ENCODE peak calls at places on chromosomes 6 and 20, in nine cellular contexts. One of them, this sample, is unnamed.

GRCh38 chr6:30646450-30647038 is 389 bp upstream of the C6orf136 start:
- DNase-seq in endothelial cell of umbilical vein: peak
- DNase-seq in CD8-positive, alpha-beta T cell: peak
- DNase-seq in psoas muscle: peak
- DNase-seq in RWPE1: no peak
- DNase-seq in GM10248: no peak
- DNase-seq in neural progenitor cell: peak
- DNase-seq in mucosa of descending colon: peak
- DNase-seq in HFF-Myc: no peak
- DNase-seq in this sample: no peak

GRCh38 chr6:164018127-164018526 is 603.6 kb downstream of the QKI start:
- DNase-seq in endothelial cell of umbilical vein: no peak
- DNase-seq in CD8-positive, alpha-beta T cell: no peak
- DNase-seq in psoas muscle: no peak
- DNase-seq in RWPE1: no peak
- DNase-seq in GM10248: no peak
- DNase-seq in neural progenitor cell: no peak
- DNase-seq in mucosa of descending colon: no peak
- DNase-seq in HFF-Myc: no peak
- DNase-seq in this sample: no peak

GRCh38 chr20:8414611-8415274 is 282.7 kb downstream of the PLCB1 start:
- DNase-seq in endothelial cell of umbilical vein: no peak
- DNase-seq in CD8-positive, alpha-beta T cell: no peak
- DNase-seq in psoas muscle: no peak
- DNase-seq in RWPE1: peak
- DNase-seq in GM10248: no peak
- DNase-seq in neural progenitor cell: no peak
- DNase-seq in mucosa of descending colon: no peak
- DNase-seq in HFF-Myc: peak
- DNase-seq in this sample: peak

GRCh38 chr20:10447028-10447427 is 11.9 kb downstream of the SLX4IP start:
- DNase-seq in endothelial cell of umbilical vein: peak
- DNase-seq in CD8-positive, alpha-beta T cell: peak
- DNase-seq in psoas muscle: no peak
- DNase-seq in RWPE1: peak
- DNase-seq in GM10248: peak
- DNase-seq in neural progenitor cell: no peak
- DNase-seq in mucosa of descending colon: no peak
- DNase-seq in HFF-Myc: peak
- DNase-seq in this sample: peak

GRCh38 chr20:18647777-18648176 is 59.9 kb downstream of the DTD1 start:
- DNase-seq in endothelial cell of umbilical vein: no peak
- DNase-seq in CD8-positive, alpha-beta T cell: no peak
- DNase-seq in psoas muscle: no peak
- DNase-seq in RWPE1: no peak
- DNase-seq in GM10248: no peak
- DNase-seq in neural progenitor cell: peak
- DNase-seq in mucosa of descending colon: no peak
- DNase-seq in HFF-Myc: no peak
- DNase-seq in this sample: no peak

GRCh38 chr20:40744494-40745175 is 55.6 kb upstream of the MAFB start:
- DNase-seq in endothelial cell of umbilical vein: no peak
- DNase-seq in CD8-positive, alpha-beta T cell: no peak
- DNase-seq in psoas muscle: no peak
- DNase-seq in RWPE1: no peak
- DNase-seq in GM10248: no peak
- DNase-seq in neural progenitor cell: no peak
- DNase-seq in mucosa of descending colon: no peak
- DNase-seq in HFF-Myc: no peak
- DNase-seq in this sample: no peak

GRCh38 chr20:33261465-33261864 is 21.5 kb upstream of the BPIFB1 start:
- DNase-seq in endothelial cell of umbilical vein: no peak
- DNase-seq in CD8-positive, alpha-beta T cell: no peak
- DNase-seq in psoas muscle: no peak
- DNase-seq in RWPE1: no peak
- DNase-seq in GM10248: no peak
- DNase-seq in neural progenitor cell: no peak
- DNase-seq in mucosa of descending colon: no peak
- DNase-seq in HFF-Myc: no peak
- DNase-seq in this sample: no peak

GRCh38 chr20:38748863-38749153 is 548 bp downstream of the ACTR5 start:
- DNase-seq in endothelial cell of umbilical vein: no peak
- DNase-seq in CD8-positive, alpha-beta T cell: peak
- DNase-seq in psoas muscle: no peak
- DNase-seq in RWPE1: peak
- DNase-seq in GM10248: no peak
- DNase-seq in neural progenitor cell: no peak
- DNase-seq in mucosa of descending colon: no peak
- DNase-seq in HFF-Myc: no peak
- DNase-seq in this sample: no peak

GRCh38 chr20:8646026-8646425 is 422.9 kb upstream of the PLCB4 start:
- DNase-seq in endothelial cell of umbilical vein: peak
- DNase-seq in CD8-positive, alpha-beta T cell: no peak
- DNase-seq in psoas muscle: no peak
- DNase-seq in RWPE1: peak
- DNase-seq in GM10248: no peak
- DNase-seq in neural progenitor cell: no peak
- DNase-seq in mucosa of descending colon: no peak
- DNase-seq in HFF-Myc: peak
- DNase-seq in this sample: peak

GRCh38 chr6:105043979-105044378 is 87.1 kb downstream of the LIN28B start:
- DNase-seq in endothelial cell of umbilical vein: no peak
- DNase-seq in CD8-positive, alpha-beta T cell: no peak
- DNase-seq in psoas muscle: no peak
- DNase-seq in RWPE1: no peak
- DNase-seq in GM10248: no peak
- DNase-seq in neural progenitor cell: no peak
- DNase-seq in mucosa of descending colon: no peak
- DNase-seq in HFF-Myc: no peak
- DNase-seq in this sample: no peak

GRCh38 chr6:154113392-154113791 is 74.4 kb downstream of the OPRM1 start:
- DNase-seq in endothelial cell of umbilical vein: no peak
- DNase-seq in CD8-positive, alpha-beta T cell: no peak
- DNase-seq in psoas muscle: no peak
- DNase-seq in RWPE1: peak
- DNase-seq in GM10248: no peak
- DNase-seq in neural progenitor cell: no peak
- DNase-seq in mucosa of descending colon: no peak
- DNase-seq in HFF-Myc: no peak
- DNase-seq in this sample: no peak

GRCh38 chr6:137403855-137404254 is 90.3 kb downstream of the OLIG3 start:
- DNase-seq in endothelial cell of umbilical vein: no peak
- DNase-seq in CD8-positive, alpha-beta T cell: no peak
- DNase-seq in psoas muscle: no peak
- DNase-seq in RWPE1: no peak
- DNase-seq in GM10248: no peak
- DNase-seq in neural progenitor cell: no peak
- DNase-seq in mucosa of descending colon: no peak
- DNase-seq in HFF-Myc: no peak
- DNase-seq in this sample: no peak

GRCh38 chr20:19673575-19673974 is 84.5 kb upstream of the RIN2 start:
- DNase-seq in endothelial cell of umbilical vein: no peak
- DNase-seq in CD8-positive, alpha-beta T cell: no peak
- DNase-seq in psoas muscle: no peak
- DNase-seq in RWPE1: peak
- DNase-seq in GM10248: no peak
- DNase-seq in neural progenitor cell: no peak
- DNase-seq in mucosa of descending colon: no peak
- DNase-seq in HFF-Myc: no peak
- DNase-seq in this sample: no peak

GRCh38 chr20:37240337-37241055 is 21.1 kb downstream of the GHRH start:
- DNase-seq in endothelial cell of umbilical vein: no peak
- DNase-seq in CD8-positive, alpha-beta T cell: no peak
- DNase-seq in psoas muscle: no peak
- DNase-seq in RWPE1: no peak
- DNase-seq in GM10248: no peak
- DNase-seq in neural progenitor cell: no peak
- DNase-seq in mucosa of descending colon: no peak
- DNase-seq in HFF-Myc: no peak
- DNase-seq in this sample: no peak

GRCh38 chr6:35011096-35012041 is 122.3 kb downstream of the ANKS1A start:
- DNase-seq in endothelial cell of umbilical vein: peak
- DNase-seq in CD8-positive, alpha-beta T cell: no peak
- DNase-seq in psoas muscle: no peak
- DNase-seq in RWPE1: no peak
- DNase-seq in GM10248: peak
- DNase-seq in neural progenitor cell: no peak
- DNase-seq in mucosa of descending colon: no peak
- DNase-seq in HFF-Myc: no peak
- DNase-seq in this sample: no peak

GRCh38 chr6:71489736-71490135 is 201.1 kb downstream of the OGFRL1 start:
- DNase-seq in endothelial cell of umbilical vein: peak
- DNase-seq in CD8-positive, alpha-beta T cell: no peak
- DNase-seq in psoas muscle: no peak
- DNase-seq in RWPE1: peak
- DNase-seq in GM10248: no peak
- DNase-seq in neural progenitor cell: no peak
- DNase-seq in mucosa of descending colon: no peak
- DNase-seq in HFF-Myc: peak
- DNase-seq in this sample: peak

GRCh38 chr6:136289579-136290405 is at the start of gene BCLAF1:
- DNase-seq in endothelial cell of umbilical vein: peak
- DNase-seq in CD8-positive, alpha-beta T cell: peak
- DNase-seq in psoas muscle: peak
- DNase-seq in RWPE1: peak
- DNase-seq in GM10248: peak
- DNase-seq in neural progenitor cell: peak
- DNase-seq in mucosa of descending colon: peak
- DNase-seq in HFF-Myc: peak
- DNase-seq in this sample: peak
- TF ChIP-seq CTCF in endothelial cell of umbilical vein: no peak
- TF ChIP-seq CTCF in CD8-positive, alpha-beta T cell: no peak
- TF ChIP-seq CTCF in psoas muscle: no peak
- TF ChIP-seq CTCF in RWPE1: no peak
- TF ChIP-seq CTCF in GM10248: no peak
- TF ChIP-seq CTCF in neural progenitor cell: no peak
- TF ChIP-seq CTCF in mucosa of descending colon: no peak
- TF ChIP-seq CTCF in HFF-Myc: no peak
- TF ChIP-seq CTCF in this sample: no peak

GRCh38 chr6:2101213-2101612 is 144.2 kb downstream of the GMDS start:
- DNase-seq in endothelial cell of umbilical vein: no peak
- DNase-seq in CD8-positive, alpha-beta T cell: no peak
- DNase-seq in psoas muscle: no peak
- DNase-seq in RWPE1: no peak
- DNase-seq in GM10248: no peak
- DNase-seq in neural progenitor cell: no peak
- DNase-seq in mucosa of descending colon: no peak
- DNase-seq in HFF-Myc: no peak
- DNase-seq in this sample: no peak

GRCh38 chr6:2102966-2103365 is 142.4 kb downstream of the GMDS start:
- DNase-seq in endothelial cell of umbilical vein: peak
- DNase-seq in CD8-positive, alpha-beta T cell: no peak
- DNase-seq in psoas muscle: no peak
- DNase-seq in RWPE1: no peak
- DNase-seq in GM10248: no peak
- DNase-seq in neural progenitor cell: no peak
- DNase-seq in mucosa of descending colon: no peak
- DNase-seq in HFF-Myc: no peak
- DNase-seq in this sample: no peak

GRCh38 chr6:2102316-2102883 is 143.0 kb downstream of the GMDS start:
- DNase-seq in endothelial cell of umbilical vein: peak
- DNase-seq in CD8-positive, alpha-beta T cell: no peak
- DNase-seq in psoas muscle: no peak
- DNase-seq in RWPE1: no peak
- DNase-seq in GM10248: no peak
- DNase-seq in neural progenitor cell: no peak
- DNase-seq in mucosa of descending colon: no peak
- DNase-seq in HFF-Myc: no peak
- DNase-seq in this sample: no peak

GRCh38 chr6:2103644-2104523 is 141.5 kb downstream of the GMDS start:
- DNase-seq in endothelial cell of umbilical vein: peak
- DNase-seq in CD8-positive, alpha-beta T cell: no peak
- DNase-seq in psoas muscle: no peak
- DNase-seq in RWPE1: peak
- DNase-seq in GM10248: peak
- DNase-seq in neural progenitor cell: no peak
- DNase-seq in mucosa of descending colon: no peak
- DNase-seq in HFF-Myc: no peak
- DNase-seq in this sample: no peak

GRCh38 chr6:2104524-2104880 is 140.9 kb downstream of the GMDS start:
- DNase-seq in endothelial cell of umbilical vein: no peak
- DNase-seq in CD8-positive, alpha-beta T cell: no peak
- DNase-seq in psoas muscle: no peak
- DNase-seq in RWPE1: no peak
- DNase-seq in GM10248: no peak
- DNase-seq in neural progenitor cell: no peak
- DNase-seq in mucosa of descending colon: no peak
- DNase-seq in HFF-Myc: no peak
- DNase-seq in this sample: no peak
- TF ChIP-seq CTCF in endothelial cell of umbilical vein: no peak
- TF ChIP-seq CTCF in CD8-positive, alpha-beta T cell: no peak
- TF ChIP-seq CTCF in psoas muscle: no peak
- TF ChIP-seq CTCF in RWPE1: peak
- TF ChIP-seq CTCF in GM10248: no peak
- TF ChIP-seq CTCF in neural progenitor cell: no peak
- TF ChIP-seq CTCF in mucosa of descending colon: peak
- TF ChIP-seq CTCF in HFF-Myc: no peak
- TF ChIP-seq CTCF in this sample: no peak

GRCh38 chr6:50358113-50358512 is 308.4 kb upstream of the DEFB112 start:
- DNase-seq in endothelial cell of umbilical vein: no peak
- DNase-seq in CD8-positive, alpha-beta T cell: no peak
- DNase-seq in psoas muscle: no peak
- DNase-seq in RWPE1: no peak
- DNase-seq in GM10248: no peak
- DNase-seq in neural progenitor cell: no peak
- DNase-seq in mucosa of descending colon: no peak
- DNase-seq in HFF-Myc: no peak
- DNase-seq in this sample: no peak

GRCh38 chr6:50353603-50354002 is 303.9 kb upstream of the DEFB112 start:
- DNase-seq in endothelial cell of umbilical vein: no peak
- DNase-seq in CD8-positive, alpha-beta T cell: no peak
- DNase-seq in psoas muscle: no peak
- DNase-seq in RWPE1: no peak
- DNase-seq in GM10248: no peak
- DNase-seq in neural progenitor cell: no peak
- DNase-seq in mucosa of descending colon: no peak
- DNase-seq in HFF-Myc: no peak
- DNase-seq in this sample: no peak
- TF ChIP-seq CTCF in endothelial cell of umbilical vein: no peak
- TF ChIP-seq CTCF in CD8-positive, alpha-beta T cell: no peak
- TF ChIP-seq CTCF in psoas muscle: no peak
- TF ChIP-seq CTCF in RWPE1: no peak
- TF ChIP-seq CTCF in GM10248: no peak
- TF ChIP-seq CTCF in neural progenitor cell: no peak
- TF ChIP-seq CTCF in mucosa of descending colon: no peak
- TF ChIP-seq CTCF in HFF-Myc: no peak
- TF ChIP-seq CTCF in this sample: no peak

DNA sequence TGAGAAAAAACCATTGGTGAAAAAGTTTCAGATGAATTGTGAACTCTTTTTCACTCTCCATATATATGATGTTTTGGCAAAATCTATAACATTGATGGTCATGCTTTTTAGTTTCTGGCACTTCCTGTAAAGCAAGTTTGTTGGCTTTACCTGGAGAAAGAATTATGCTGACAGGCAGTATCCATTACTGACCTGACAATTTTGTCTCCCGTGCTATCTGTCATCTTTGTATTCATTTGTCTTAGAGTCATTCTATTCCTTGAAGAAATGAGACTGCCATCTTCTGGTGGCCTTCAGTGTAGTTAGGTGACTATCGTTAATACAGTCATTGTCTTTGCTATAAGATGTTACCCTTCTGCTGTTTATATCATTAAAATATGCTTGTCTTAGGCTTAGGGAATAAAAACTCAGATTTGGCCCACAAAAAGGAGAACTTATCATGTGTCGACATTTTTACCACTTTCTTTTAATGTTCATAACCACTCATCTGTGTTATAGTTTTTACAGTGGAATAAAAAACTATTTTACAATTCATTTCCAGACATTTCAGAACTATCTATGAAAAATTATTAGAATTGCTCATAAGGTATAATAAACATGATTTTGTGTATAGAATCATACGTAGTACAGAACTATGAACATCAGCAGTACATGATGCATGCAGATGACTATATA is 707.0 kb downstream of the EPM2A start:
- DNase-seq in endothelial cell of umbilical vein: peak
- DNase-seq in CD8-positive, alpha-beta T cell: no peak
- DNase-seq in psoas muscle: no peak
- DNase-seq in RWPE1: peak
- DNase-seq in GM10248: peak
- DNase-seq in neural progenitor cell: peak
- DNase-seq in mucosa of descending colon: no peak
- DNase-seq in HFF-Myc: no peak
- DNase-seq in this sample: no peak
- TF ChIP-seq CTCF in endothelial cell of umbilical vein: peak
- TF ChIP-seq CTCF in CD8-positive, alpha-beta T cell: no peak
- TF ChIP-seq CTCF in psoas muscle: peak
- TF ChIP-seq CTCF in RWPE1: peak
- TF ChIP-seq CTCF in GM10248: peak
- TF ChIP-seq CTCF in neural progenitor cell: peak
- TF ChIP-seq CTCF in mucosa of descending colon: no peak
- TF ChIP-seq CTCF in HFF-Myc: peak
- TF ChIP-seq CTCF in this sample: peak